ENCODE peak calls at places on chromosomes 4 and X, in seven cellular contexts. One of them, this sample, is unnamed.
A peak's percentile ranks its signal among the peaks of the same experiment; 100 is the strongest.

GRCh38 chrX:17697191-17697590 is 40.1 kb upstream of the SCML1 start:
- DNase-seq in PC-3: peak; percentile 44
- DNase-seq in SK-N-SH: no peak
- DNase-seq in neural progenitor cell: no peak
- DNase-seq in hepatocyte: no peak
- DNase-seq in HCT116: no peak
- DNase-seq in MM.1S: peak; percentile 6
- DNase-seq in this sample: no peak

GRCh38 chrX:21735038-21735752 is 22.7 kb downstream of the SMPX start:
- DNase-seq in PC-3: no peak
- DNase-seq in hepatocyte: no peak
- DNase-seq in HCT116: no peak
- DNase-seq in MM.1S: no peak
- DNase-seq in neural progenitor cell: no peak
- DNase-seq in SK-N-SH: no peak
- DNase-seq in this sample: no peak

GRCh38 chr4:76106442-76106841 is 31.9 kb downstream of the ART3 start:
- DNase-seq in neural progenitor cell: no peak
- DNase-seq in hepatocyte: no peak
- DNase-seq in HCT116: no peak
- DNase-seq in PC-3: no peak
- DNase-seq in SK-N-SH: no peak
- DNase-seq in MM.1S: no peak
- DNase-seq in this sample: no peak

GRCh38 chrX:24676403-24677024 is 17.2 kb upstream of the POLA1 start:
- DNase-seq in SK-N-SH: peak; percentile 38
- DNase-seq in neural progenitor cell: peak; percentile 54
- DNase-seq in MM.1S: no peak
- DNase-seq in HCT116: no peak
- DNase-seq in hepatocyte: peak; percentile 43
- DNase-seq in PC-3: peak; percentile 30
- DNase-seq in this sample: peak; percentile 37

GRCh38 chr4:185637162-185637875 is 102.0 kb upstream of the PDLIM3 start:
- DNase-seq in SK-N-SH: no peak
- DNase-seq in PC-3: peak; percentile 55
- DNase-seq in MM.1S: no peak
- DNase-seq in hepatocyte: peak; percentile 22
- DNase-seq in neural progenitor cell: no peak
- DNase-seq in HCT116: no peak
- DNase-seq in this sample: no peak

GRCh38 chrX:102832661-102833060 is 104.4 kb upstream of the RAB40AL start:
- DNase-seq in SK-N-SH: peak; percentile 5
- DNase-seq in PC-3: peak; percentile 41
- DNase-seq in hepatocyte: peak; percentile 32
- DNase-seq in HCT116: no peak
- DNase-seq in neural progenitor cell: peak; percentile 16
- DNase-seq in MM.1S: no peak
- DNase-seq in this sample: no peak

GRCh38 chr4:44434247-44434646 is 14.4 kb downstream of the KCTD8 start:
- DNase-seq in HCT116: no peak
- DNase-seq in MM.1S: no peak
- DNase-seq in SK-N-SH: no peak
- DNase-seq in hepatocyte: no peak
- DNase-seq in PC-3: peak; percentile 62
- DNase-seq in neural progenitor cell: no peak
- DNase-seq in this sample: no peak

GRCh38 chr4:67087897-67088296 is 457.4 kb downstream of the CENPC start:
- DNase-seq in MM.1S: peak; percentile 54
- DNase-seq in SK-N-SH: peak; percentile 10
- DNase-seq in hepatocyte: peak; percentile 51
- DNase-seq in neural progenitor cell: peak; percentile 50
- DNase-seq in PC-3: peak; percentile 74
- DNase-seq in HCT116: peak; percentile 1
- DNase-seq in this sample: peak; percentile 42

GRCh38 chr4:2860391-2861348 is 17.0 kb downstream of the ADD1 start:
- DNase-seq in SK-N-SH: no peak
- DNase-seq in hepatocyte: no peak
- DNase-seq in PC-3: no peak
- DNase-seq in HCT116: no peak
- DNase-seq in neural progenitor cell: peak; percentile 27
- DNase-seq in MM.1S: no peak
- DNase-seq in this sample: no peak

GRCh38 chrX:138791551-138791950 is 80.0 kb upstream of the FGF13 start:
- DNase-seq in MM.1S: no peak
- DNase-seq in PC-3: peak; percentile 74
- DNase-seq in HCT116: no peak
- DNase-seq in hepatocyte: no peak
- DNase-seq in neural progenitor cell: no peak
- DNase-seq in SK-N-SH: no peak
- DNase-seq in this sample: no peak

GRCh38 chr4:163554870-163555465 is 60.5 kb downstream of the TMA16 start:
- DNase-seq in PC-3: peak; percentile 60
- DNase-seq in SK-N-SH: peak; percentile 23
- DNase-seq in neural progenitor cell: no peak
- DNase-seq in hepatocyte: peak; percentile 38
- DNase-seq in MM.1S: peak; percentile 23
- DNase-seq in HCT116: no peak
- DNase-seq in this sample: peak; percentile 68

GRCh38 chr4:159121371-159121770 is 18.5 kb downstream of the RAPGEF2 start:
- DNase-seq in SK-N-SH: no peak
- DNase-seq in PC-3: no peak
- DNase-seq in hepatocyte: no peak
- DNase-seq in MM.1S: no peak
- DNase-seq in HCT116: no peak
- DNase-seq in neural progenitor cell: no peak
- DNase-seq in this sample: no peak

GRCh38 chr4:137266511-137266910 is 265.8 kb downstream of the PCDH18 start:
- DNase-seq in hepatocyte: no peak
- DNase-seq in SK-N-SH: no peak
- DNase-seq in MM.1S: no peak
- DNase-seq in HCT116: no peak
- DNase-seq in neural progenitor cell: no peak
- DNase-seq in PC-3: peak; percentile 20
- DNase-seq in this sample: no peak

GRCh38 chrX:15525664-15526416 is 25.2 kb downstream of the BMX start:
- DNase-seq in HCT116: no peak
- DNase-seq in neural progenitor cell: no peak
- DNase-seq in PC-3: peak; percentile 43
- DNase-seq in hepatocyte: no peak
- DNase-seq in MM.1S: no peak
- DNase-seq in SK-N-SH: no peak
- DNase-seq in this sample: no peak

GRCh38 chr4:123674752-123675151 is 278.2 kb downstream of the SPRY1 start:
- DNase-seq in hepatocyte: no peak
- DNase-seq in MM.1S: no peak
- DNase-seq in HCT116: no peak
- DNase-seq in neural progenitor cell: no peak
- DNase-seq in PC-3: no peak
- DNase-seq in SK-N-SH: no peak
- DNase-seq in this sample: no peak

DNA sequence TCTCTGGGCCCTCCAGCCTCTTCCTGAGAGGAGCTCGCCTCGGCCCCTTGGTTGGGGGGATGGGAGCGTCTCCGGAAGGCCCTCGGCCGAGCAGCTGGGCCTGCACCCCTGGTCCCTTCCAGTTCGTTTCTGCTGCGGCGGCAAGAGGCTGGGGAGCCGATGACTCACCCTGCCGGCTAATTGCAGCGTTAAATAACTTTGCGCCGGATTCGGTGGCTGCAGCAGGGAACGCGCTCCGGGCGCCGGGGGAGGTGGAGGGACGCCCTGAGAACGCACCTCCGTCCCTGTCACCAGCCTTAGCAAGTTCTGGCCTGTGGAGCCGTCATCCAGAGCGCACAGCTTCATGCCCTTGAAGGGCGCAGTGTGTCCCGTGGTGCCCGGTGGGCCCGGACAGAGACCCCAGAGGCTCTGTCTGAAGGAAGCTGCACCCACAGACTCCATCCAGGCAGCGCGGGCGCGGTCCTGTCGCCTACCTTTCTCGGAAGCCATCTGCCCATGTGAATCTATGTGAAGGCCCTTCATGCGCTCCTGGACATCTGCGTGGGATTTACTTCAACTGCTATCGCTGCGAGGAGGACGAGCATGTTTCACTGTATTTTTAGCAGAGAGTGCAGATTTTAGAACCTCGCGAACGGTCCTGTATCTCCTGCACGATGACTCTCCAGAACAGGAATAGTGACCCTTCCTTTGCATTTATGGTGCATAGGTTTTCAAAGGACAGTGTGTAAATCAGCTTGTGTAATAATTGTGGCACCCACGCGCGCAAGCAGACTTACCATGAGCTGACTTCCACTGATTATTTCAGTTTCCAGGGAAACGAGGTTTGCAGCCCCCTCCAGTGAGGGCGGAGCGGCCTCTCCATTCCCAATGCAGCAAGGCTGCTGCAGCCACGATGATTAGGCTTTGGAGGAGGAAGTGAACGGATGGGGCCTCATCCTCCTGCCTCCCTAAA is 1.7 kb upstream of the TMEM271 start:
- DNase-seq in MM.1S: no peak
- DNase-seq in PC-3: no peak
- DNase-seq in SK-N-SH: peak; percentile 52
- DNase-seq in HCT116: no peak
- DNase-seq in neural progenitor cell: peak; percentile 70
- DNase-seq in hepatocyte: peak; percentile 57
- DNase-seq in this sample: no peak
- H3K9me3 ChIP-seq in MM.1S: no peaks in the 10 kb centered on the region
- H3K9me3 ChIP-seq in PC-3: no peaks in the 10 kb centered on the region
- H3K9me3 ChIP-seq in SK-N-SH: no peaks in the 10 kb centered on the region
- H3K9me3 ChIP-seq in HCT116: no peaks in the 10 kb centered on the region
- H3K9me3 ChIP-seq in neural progenitor cell: no peaks in the 10 kb centered on the region
- H3K9me3 ChIP-seq in hepatocyte: no peaks in the 10 kb centered on the region
- H3K9me3 ChIP-seq in this sample: no peaks in the 10 kb centered on the region

DNA sequence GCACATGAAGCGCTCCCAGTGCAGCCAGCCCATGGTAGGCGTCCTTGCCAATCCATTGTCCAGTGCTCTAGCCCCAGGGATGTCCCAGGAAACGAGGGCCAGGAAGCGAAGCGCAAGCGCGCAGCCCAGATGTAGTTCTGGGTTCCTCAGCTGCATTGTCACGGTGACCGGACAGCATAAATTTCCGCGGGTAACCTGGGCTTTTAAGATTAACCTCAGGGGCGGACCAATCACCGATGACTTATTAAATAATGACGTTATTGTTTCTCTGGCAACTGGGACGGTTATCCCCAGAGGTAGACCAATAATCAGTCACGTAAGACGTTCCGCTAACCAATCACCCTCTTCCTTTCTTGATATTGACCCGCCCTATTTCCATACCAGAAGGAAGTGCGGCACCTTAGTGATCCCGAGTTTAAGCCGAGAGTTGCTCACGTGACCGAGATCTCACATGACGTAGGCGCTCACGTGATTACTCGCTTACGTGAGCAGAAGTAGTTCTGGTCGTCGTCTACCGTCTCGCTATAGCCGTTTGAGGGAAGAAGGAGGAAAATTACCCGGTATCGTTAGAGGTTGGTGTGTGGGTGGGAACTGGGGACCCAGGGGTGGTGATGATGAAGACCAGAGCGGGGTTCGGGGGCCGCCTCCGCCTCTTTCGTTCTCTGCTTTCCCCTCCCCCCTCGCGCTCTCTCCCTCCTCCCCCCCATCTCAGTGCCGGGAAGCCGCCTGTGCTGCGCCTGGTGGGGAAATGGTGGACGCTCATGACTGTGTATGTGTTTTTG is at the start of the genes GLA and HNRNPH2:
- DNase-seq in SK-N-SH: peak; percentile 86
- DNase-seq in HCT116: peak; percentile 96
- DNase-seq in PC-3: peak; percentile 98
- DNase-seq in hepatocyte: peak; percentile 95
- DNase-seq in neural progenitor cell: peak; percentile 95
- DNase-seq in MM.1S: peak; percentile 97
- DNase-seq in this sample: peak; percentile 96
- TF ChIP-seq CTCF in SK-N-SH: peak; percentile 30
- TF ChIP-seq CTCF in HCT116: no peak
- TF ChIP-seq CTCF in PC-3: no peak
- TF ChIP-seq CTCF in hepatocyte: no peak
- TF ChIP-seq CTCF in neural progenitor cell: peak; percentile 16
- TF ChIP-seq CTCF in MM.1S: no peak
- TF ChIP-seq CTCF in this sample: no peak

DNA sequence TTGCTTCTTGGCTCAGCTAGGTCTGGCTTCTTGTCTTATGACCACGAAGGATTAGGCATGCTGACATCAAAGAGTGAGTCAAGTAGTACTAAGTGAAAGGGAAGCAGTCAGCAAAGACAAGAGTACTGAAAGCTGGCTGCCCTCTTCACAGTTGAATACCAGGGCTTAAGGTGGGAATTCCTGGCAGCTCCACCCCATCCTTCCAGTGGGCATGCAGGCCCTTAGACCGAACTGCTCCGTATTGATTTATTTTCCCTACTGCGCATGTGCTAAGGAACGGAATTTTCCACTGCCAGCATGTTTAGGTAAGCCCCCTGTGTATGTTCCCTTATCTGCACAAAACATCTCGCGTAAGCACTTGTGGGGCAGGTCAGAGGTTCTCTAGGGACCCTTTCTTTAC is 2320.1 kb downstream of the ARAP2 start:
- DNase-seq in SK-N-SH: no peak
- DNase-seq in PC-3: peak; percentile 46
- DNase-seq in hepatocyte: peak; percentile 36
- DNase-seq in neural progenitor cell: peak; percentile 8
- DNase-seq in MM.1S: no peak
- DNase-seq in HCT116: peak; percentile 82
- DNase-seq in this sample: no peak
- TF ChIP-seq EZH2phosphoT487 in SK-N-SH: no peak
- TF ChIP-seq EZH2phosphoT487 in PC-3: no peak
- TF ChIP-seq EZH2phosphoT487 in hepatocyte: no peak
- TF ChIP-seq EZH2phosphoT487 in neural progenitor cell: no peak
- TF ChIP-seq EZH2phosphoT487 in MM.1S: no peak
- TF ChIP-seq EZH2phosphoT487 in HCT116: no peak
- TF ChIP-seq EZH2phosphoT487 in this sample: no peak

DNA sequence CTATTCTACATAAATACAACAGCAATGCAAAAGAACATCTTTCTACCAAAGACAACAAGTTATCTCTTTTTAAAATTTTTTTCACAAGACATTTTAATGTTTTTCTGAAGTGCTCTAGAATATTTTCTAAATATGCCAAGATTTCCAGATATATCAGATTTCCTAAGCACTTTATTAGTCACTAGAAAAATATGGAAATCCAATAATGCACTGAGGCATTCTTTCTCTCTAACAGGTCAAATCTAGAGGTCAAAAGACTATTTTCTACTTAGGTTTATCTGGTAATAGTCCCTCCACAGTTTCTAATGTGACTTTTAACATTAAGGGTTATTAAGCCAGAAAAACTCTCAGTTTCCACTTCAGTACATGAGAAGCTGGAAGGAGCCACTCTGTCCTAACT is 1041.2 kb upstream of the INTU start:
- DNase-seq in HCT116: no peak
- DNase-seq in neural progenitor cell: no peak
- DNase-seq in SK-N-SH: no peak
- DNase-seq in MM.1S: no peak
- DNase-seq in hepatocyte: no peak
- DNase-seq in PC-3: no peak
- DNase-seq in this sample: no peak
- H3K9me3 ChIP-seq in HCT116: no peaks in the 10 kb centered on the region
- H3K9me3 ChIP-seq in neural progenitor cell: no peaks in the 10 kb centered on the region
- H3K9me3 ChIP-seq in SK-N-SH: no peaks in the 10 kb centered on the region
- H3K9me3 ChIP-seq in MM.1S: no peaks in the 10 kb centered on the region
- H3K9me3 ChIP-seq in hepatocyte: no peaks in the 10 kb centered on the region
- H3K9me3 ChIP-seq in PC-3: no peaks in the 10 kb centered on the region
- H3K9me3 ChIP-seq in this sample: no peaks in the 10 kb centered on the region

This sample was measured in OCI-LY7.